ENCODE peak calls at places on chromosomes 2 and 18, in six cellular contexts. I is bronchial epithelial cell, M is heart left ventricle, F is suprapubic skin, E is tibial artery, B is keratinocyte. W is an unnamed sample. For H3K36me3, the result is how much of the 10 kb centered on the place peaks cover.

GRCh38 chr18:26056291-26056690 is 34.1 kb downstream of the SS18 start:
- DNase-seq in I (peak), M (no peak), F (no peak), E (no peak), B (no peak), W (no peak)

GRCh38 chr18:75293591-75293990 is 83.0 kb downstream of the TSHZ1 start:
- DNase-seq in I (peak), M (no peak), F (no peak), E (no peak), B (no peak), W (no peak)

GRCh38 chr2:215868886-215869285 is 144.5 kb downstream of the MREG start:
- DNase-seq in I (no peak), M (no peak), F (no peak), E (no peak), B (no peak), W (no peak)

GRCh38 chr2:170098626-170099312 is 79.2 kb upstream of the MYO3B start:
- DNase-seq in I (no peak), M (no peak), F (no peak), E (no peak), B (no peak), W (no peak)

GRCh38 chr2:136362676-136363390 is 244.9 kb upstream of the CXCR4 start:
- DNase-seq in I (peak), M (no peak), F (no peak), E (no peak), B (peak), W (no peak)

GRCh38 chr2:203413796-203414195 is 85.6 kb downstream of the ABI2 start:
- DNase-seq in I (no peak), M (no peak), F (no peak), E (no peak), B (no peak), W (no peak)

GRCh38 chr2:191650896-191651773 is 26.8 kb upstream of the NABP1 start:
- DNase-seq in I (peak), M (no peak), F (no peak), E (no peak), B (no peak), W (no peak)

GRCh38 chr18:79569720-79570119 is 109.9 kb upstream of the CTDP1 start:
- DNase-seq in I (peak), M (peak), F (peak), E (no peak), B (no peak), W (no peak)

GRCh38 chr2:110167326-110167955 is 37.4 kb downstream of the NPHP1 start:
- DNase-seq in I (no peak), M (no peak), F (no peak), E (no peak), B (no peak), W (no peak)

GRCh38 chr2:98545591-98545990 is 62.7 kb downstream of the COA5 start:
- DNase-seq in I (no peak), M (no peak), F (no peak), E (peak), B (no peak), W (peak)

GRCh38 chr2:56874717-56875116 is 690.9 kb downstream of the CCDC85A start:
- DNase-seq in I (no peak), M (no peak), F (no peak), E (no peak), B (no peak), W (no peak)
- H3K36me3 ChIP-seq in I (under half), M (under half), F (under half), E (under half), B (under half), W (under half)

DNA sequence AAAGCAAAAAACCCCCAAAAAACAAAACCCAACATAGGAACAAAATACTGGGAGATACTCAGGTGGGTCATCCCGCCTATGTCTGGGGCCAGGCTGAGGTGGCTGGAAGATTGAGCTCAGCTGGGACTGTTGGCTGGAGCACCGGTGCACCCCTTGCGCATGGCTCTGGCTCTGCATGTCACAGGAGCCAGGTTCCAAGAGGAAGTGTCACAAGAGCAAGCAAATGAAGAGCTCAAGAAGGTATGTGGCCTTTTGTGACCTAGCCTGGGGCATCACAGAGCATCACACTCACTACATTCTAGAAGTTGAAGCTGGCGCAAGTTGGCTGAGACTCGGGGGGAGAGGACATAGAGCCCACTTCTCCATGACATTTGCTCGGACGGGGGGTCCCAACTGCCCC is 40.6 kb downstream of the PDCL3 start:
- DNase-seq in I (no peak), M (no peak), F (no peak), E (no peak), B (no peak), W (no peak)
- H3K4me3 ChIP-seq in I (no peak), M (no peak), F (no peak), E (no peak), B (no peak), W (no peak)

GRCh38 chr2:233455006-233455405 is 100.7 kb downstream of the DGKD start:
- DNase-seq in I (no peak), M (no peak), F (no peak), E (no peak), B (no peak), W (no peak)
- H3K36me3 ChIP-seq in I (under half), M (half or more), F (half or more), E (half or more), B (under half), W (half or more)

DNA sequence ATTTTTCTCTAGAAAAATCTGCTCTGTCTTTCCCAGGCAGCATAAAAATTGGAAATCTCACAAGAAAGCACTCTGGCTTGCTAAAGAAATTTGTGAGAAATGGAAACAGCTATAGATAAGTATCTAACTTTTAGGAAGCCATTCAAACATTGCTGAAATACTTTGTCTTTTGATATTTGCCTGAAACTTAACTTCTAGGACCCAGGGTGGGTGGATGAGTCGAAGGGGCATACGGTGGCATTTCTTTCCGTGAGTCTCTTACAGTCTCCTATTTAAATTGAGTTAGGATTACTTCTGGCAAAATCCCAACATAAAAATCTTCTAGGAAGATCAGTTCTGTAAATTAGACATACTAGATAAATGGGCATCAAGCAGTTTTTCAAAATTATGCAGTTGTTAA is 523 bp upstream of the COL3A1 start:
- DNase-seq in I (no peak), M (no peak), F (no peak), E (no peak), B (no peak), W (no peak)
- H3K4me3 ChIP-seq in I (no peak), M (peak), F (peak), E (peak), B (no peak), W (peak)

GRCh38 chr2:74204436-74204835 is 6.0 kb downstream of the MTHFD2 start:
- DNase-seq in I (no peak), M (no peak), F (no peak), E (no peak), B (no peak), W (no peak)

GRCh38 chr2:74206180-74206688 is 7.8 kb downstream of the MTHFD2 start:
- DNase-seq in I (peak), M (no peak), F (no peak), E (no peak), B (no peak), W (no peak)

GRCh38 chr2:74201596-74201995 is 3.2 kb downstream of the MTHFD2 start:
- DNase-seq in I (peak), M (no peak), F (no peak), E (peak), B (no peak), W (no peak)

GRCh38 chr2:74205113-74205512 is 6.7 kb downstream of the MTHFD2 start:
- DNase-seq in I (no peak), M (no peak), F (no peak), E (no peak), B (no peak), W (no peak)

GRCh38 chr2:74205586-74205985 is 7.2 kb downstream of the MTHFD2 start:
- DNase-seq in I (peak), M (no peak), F (no peak), E (no peak), B (no peak), W (no peak)
- H3K36me3 ChIP-seq in I (under half), M (under half), F (under half), E (under half), B (under half), W (under half)

DNA sequence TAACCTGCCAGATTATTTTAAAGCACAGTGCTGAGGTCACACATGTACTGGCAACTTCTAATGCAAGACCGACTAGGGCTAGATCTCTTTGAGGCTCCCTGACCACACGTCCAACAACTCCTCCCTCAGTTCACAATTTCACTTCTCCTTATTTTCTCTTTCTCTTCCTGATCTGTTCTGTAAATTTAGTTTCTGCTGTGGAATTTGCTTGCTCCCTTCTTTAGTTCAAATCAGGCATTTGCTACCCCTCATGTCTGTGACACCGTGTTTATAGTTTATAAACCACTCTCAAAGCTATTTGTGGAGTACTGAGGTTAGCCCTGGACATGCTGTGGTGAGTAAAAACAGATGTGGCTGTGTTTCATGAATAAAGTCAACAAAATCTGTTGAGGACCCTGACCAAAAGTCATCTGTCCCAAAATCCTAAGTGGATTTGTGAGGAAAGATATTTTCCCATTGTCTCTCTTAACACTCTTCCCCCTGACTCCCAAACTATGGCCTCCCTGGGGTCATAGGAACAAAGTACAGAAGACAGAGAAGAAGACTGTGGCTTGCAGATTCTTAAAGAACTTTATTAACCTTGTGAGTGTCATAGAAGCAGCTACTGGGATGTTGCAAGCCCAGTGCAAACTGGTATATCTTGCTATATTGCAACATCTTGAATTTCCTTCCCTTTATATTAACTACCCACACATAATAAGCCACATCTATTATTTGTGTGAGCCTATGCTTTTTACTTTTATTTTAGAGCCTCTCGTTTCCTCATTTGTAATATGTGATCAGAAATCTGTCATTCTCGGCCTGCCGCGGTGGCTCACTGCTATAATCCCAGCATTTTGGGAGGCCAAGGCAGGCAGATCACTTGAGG is 3.5 kb upstream of the NAGK start:
- DNase-seq in I (peak), M (no peak), F (no peak), E (no peak), B (no peak), W (no peak)
- H3K4me3 ChIP-seq in I (no peak), M (no peak), F (no peak), E (no peak), B (no peak), W (no peak)

GRCh38 chr18:58370662-58371061 is 258.2 kb downstream of the ALPK2 start:
- DNase-seq in I (no peak), M (no peak), F (no peak), E (no peak), B (no peak), W (no peak)

GRCh38 chr18:58364867-58365533 is 263.9 kb downstream of the ALPK2 start:
- DNase-seq in I (no peak), M (no peak), F (no peak), E (no peak), B (no peak), W (no peak)

GRCh38 chr18:58370096-58370495 is 258.8 kb downstream of the ALPK2 start:
- DNase-seq in I (no peak), M (no peak), F (no peak), E (no peak), B (no peak), W (no peak)

GRCh38 chr18:58369616-58370015 is 259.3 kb downstream of the ALPK2 start:
- DNase-seq in I (no peak), M (no peak), F (no peak), E (no peak), B (no peak), W (no peak)

DNA sequence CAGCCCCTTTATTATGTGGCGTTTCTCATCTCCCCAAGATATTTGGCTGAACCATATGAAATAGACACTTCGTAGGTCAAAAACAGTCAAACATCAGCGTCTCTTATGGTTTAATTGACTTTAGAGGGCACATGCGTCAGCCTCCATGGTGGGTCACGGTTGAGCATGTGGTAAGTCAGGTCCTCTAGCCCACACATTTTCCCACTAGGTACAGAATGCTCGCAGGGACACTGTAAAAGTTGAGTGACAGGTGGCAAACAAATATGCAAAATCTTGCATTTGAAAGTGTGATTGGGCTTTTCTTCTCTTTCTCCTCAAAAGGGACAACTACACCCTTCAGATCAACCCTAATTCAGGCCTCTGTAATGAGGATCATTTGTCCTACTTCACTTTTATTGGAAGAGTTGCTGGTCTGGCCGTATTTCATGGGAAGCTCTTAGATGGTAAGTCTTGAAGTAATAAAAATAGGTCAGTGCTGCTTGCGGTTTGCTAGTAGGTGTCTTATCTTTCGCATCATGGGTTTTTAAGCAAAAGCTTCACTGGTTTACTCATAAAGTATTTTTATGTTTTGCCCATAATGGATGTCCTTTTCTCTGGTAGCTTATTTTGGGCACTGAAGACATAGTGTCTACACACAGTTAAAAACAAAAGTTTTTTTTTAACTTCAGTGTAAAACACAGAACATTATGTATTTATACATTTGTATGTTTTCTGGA is 261.3 kb downstream of the ALPK2 start:
- DNase-seq in I (no peak), M (no peak), F (no peak), E (no peak), B (no peak), W (no peak)
- H3K36me3 ChIP-seq in I (under half), M (half or more), F (under half), E (under half), B (under half), W (under half)

GRCh38 chr2:218031261-218031660 is 28.5 kb upstream of the TNS1 start:
- DNase-seq in I (no peak), M (no peak), F (no peak), E (no peak), B (no peak), W (no peak)
- H3K4me3 ChIP-seq in I (no peak), M (no peak), F (no peak), E (no peak), B (no peak), W (no peak)

GRCh38 chr2:33229646-33230045 is 246.8 kb upstream of the RASGRP3 start:
- DNase-seq in I (peak), M (no peak), F (no peak), E (no peak), B (no peak), W (no peak)
- H3K36me3 ChIP-seq in I (under half), M (under half), F (under half), E (under half), B (under half), W (under half)

W was measured in right atrium auricular region.